ENCODE peak calls at places on chromosome 13, in six cellular contexts. I is stimulated activated CD4-positive, alpha-beta T cell treated with anti-CD3 and anti-CD28 coated beads, Interleukin-2, amount 100 ng/mL, for 24 hours; F is body of pancreas; O is mesendoderm; S is lower leg skin; T is NCI-H1930. K is an unnamed sample.
A peak's percentile ranks its signal among the peaks of the same experiment; 100 is the strongest.

GRCh38 chr13:35648109-35648508 is 171.6 kb upstream of the MAB21L1 start:
- DNase-seq in S (no peak), I (no peak), T (no peak), O (no peak), F (no peak), K (no peak)

GRCh38 chr13:30153871-30154426 is 153.4 kb downstream of the KATNAL1 start:
- DNase-seq in I (no peak), S (no peak), F (no peak), O (peak; percentile 59), T (no peak), K (no peak)

GRCh38 chr13:65488606-65489005 is 1741.5 kb downstream of the PCDH9 start:
- DNase-seq in I (no peak), F (no peak), S (no peak), O (peak; percentile 3), T (no peak), K (no peak)

GRCh38 chr13:112821340-112822055 is 131.7 kb downstream of the ATP11A start:
- DNase-seq in T (no peak), S (peak; percentile 65), F (no peak), I (no peak), O (no peak), K (no peak)

GRCh38 chr13:106008540-106008939 is 526.9 kb downstream of the EFNB2 start:
- DNase-seq in I (no peak), O (no peak), F (no peak), S (no peak), T (no peak), K (no peak)

GRCh38 chr13:113634279-113635047 is 23.5 kb downstream of the ATP4B start:
- DNase-seq in T (no peak), F (no peak), S (no peak), I (no peak), O (no peak), K (no peak)

GRCh38 chr13:73697166-73697565 is 437.0 kb downstream of the KLF12 start:
- DNase-seq in I (no peak), O (no peak), F (no peak), S (no peak), T (no peak), K (no peak)

GRCh38 chr13:38821753-38822551 is 135.1 kb downstream of the FREM2 start:
- DNase-seq in S (no peak), O (peak; percentile 66), I (no peak), T (no peak), F (no peak), K (no peak)

GRCh38 chr13:30731658-30732390 is 3.5 kb upstream of the ALOX5AP start:
- DNase-seq in S (no peak), F (no peak), O (no peak), I (no peak), T (no peak), K (no peak)

GRCh38 chr13:44234566-44234965 is 139.1 kb upstream of the SERP2 start:
- DNase-seq in I (no peak), O (no peak), S (no peak), F (no peak), T (no peak), K (no peak)

K was measured in left lung.